ENCODE peak calls at places on chromosomes 5 and 9, in seven cellular contexts. P is AG08395; I is activated CD4-positive, alpha-beta T cell treated with anti-CD3 and anti-CD28 coated beads, Interleukin-2, amount 50 U/mL, for 48 hours; M is naive thymus-derived CD8-positive, alpha-beta T cell; A is NCI-H1436 treated with DMSO at 0.1 percent for 48 hours; O is GM12878; H is ACHN. Q is an unnamed sample.

GRCh38 chr5:116626272-116626723 is 51.7 kb upstream of the SEMA6A start:
- DNase-seq in P (peak; percentile 10), I (no peak), M (no peak), A (peak; percentile 52), O (no peak), H (peak; percentile 21), Q (no peak)

GRCh38 chr5:125298711-125299379 is 552.4 kb upstream of the ZNF608 start:
- DNase-seq in P (no peak), I (no peak), M (no peak), A (no peak), O (no peak), H (no peak), Q (no peak)

GRCh38 chr9:132075853-132076252 is 3.8 kb downstream of the MED27 start:
- DNase-seq in P (no peak), I (no peak), M (no peak), A (no peak), O (no peak), H (no peak), Q (no peak)

GRCh38 chr5:151348789-151349188 is 1.4 kb upstream of the SLC36A2 start:
- DNase-seq in P (no peak), I (no peak), M (no peak), A (no peak), O (no peak), H (no peak), Q (no peak)

GRCh38 chr5:143582176-143582575 is 178.7 kb upstream of the NR3C1 start:
- DNase-seq in P (no peak), I (no peak), M (no peak), A (no peak), O (no peak), H (no peak), Q (no peak)

GRCh38 chr9:304106-304505 is 89.4 kb downstream of the DOCK8 start:
- DNase-seq in P (no peak), I (no peak), M (no peak), A (no peak), O (no peak), H (no peak), Q (no peak)

GRCh38 chr9:88954073-88954472 is 37.2 kb upstream of the S1PR3 start:
- DNase-seq in P (peak; percentile 49), I (no peak), M (no peak), A (no peak), O (no peak), H (no peak), Q (no peak)

GRCh38 chr9:137488330-137488653 is 29.2 kb upstream of the NSMF start:
- DNase-seq in P (no peak), I (no peak), M (no peak), A (no peak), O (no peak), H (no peak), Q (no peak)

GRCh38 chr5:59356813-59357381 is 536.6 kb downstream of the PDE4D start:
- DNase-seq in P (no peak), I (no peak), M (no peak), A (no peak), O (no peak), H (no peak), Q (no peak)

GRCh38 chr5:73282383-73282782 is 109.4 kb downstream of the TMEM174 start:
- DNase-seq in P (no peak), I (no peak), M (no peak), A (no peak), O (no peak), H (no peak), Q (no peak)

GRCh38 chr9:114786251-114786650 is 19.6 kb downstream of the TNFSF15 start:
- DNase-seq in P (no peak), I (no peak), M (no peak), A (no peak), O (no peak), H (no peak), Q (no peak)

GRCh38 chr9:136197372-136197875 is 7.5 kb downstream of the LHX3 start:
- DNase-seq in P (no peak), I (no peak), M (no peak), A (no peak), O (no peak), H (no peak), Q (no peak)

GRCh38 chr5:34038838-34039237 is 4.2 kb downstream of the C1QTNF3 start:
- DNase-seq in P (no peak), I (no peak), M (no peak), A (no peak), O (no peak), H (no peak), Q (no peak)

GRCh38 chr9:4508246-4508906 is 18.1 kb downstream of the SLC1A1 start:
- DNase-seq in P (peak; percentile 79), I (no peak), M (no peak), A (no peak), O (no peak), H (peak; percentile 77), Q (no peak)

GRCh38 chr9:116870566-116870965 is 183.5 kb downstream of the TRIM32 start:
- DNase-seq in P (no peak), I (no peak), M (no peak), A (no peak), O (no peak), H (peak; percentile 90), Q (no peak)

GRCh38 chr9:93085676-93086075 is 10.3 kb upstream of the CARD19 start:
- DNase-seq in P (no peak), I (no peak), M (no peak), A (no peak), O (no peak), H (no peak), Q (no peak)

GRCh38 chr5:138438724-138439536 is at the start of gene REEP2:
- DNase-seq in P (peak; percentile 75), I (peak; percentile 67), M (peak; percentile 64), A (peak; percentile 10), O (no peak), H (peak; percentile 52), Q (peak; percentile 55)

GRCh38 chr5:177598477-177598876 is 1.5 kb upstream of the B4GALT7 start:
- DNase-seq in P (no peak), I (no peak), M (no peak), A (no peak), O (no peak), H (no peak), Q (no peak)

GRCh38 chr9:119284118-119284517 is 85.1 kb downstream of the BRINP1 start:
- DNase-seq in P (peak; percentile 13), I (no peak), M (no peak), A (no peak), O (no peak), H (peak; percentile 70), Q (no peak)

GRCh38 chr5:44632344-44632743 is 176.4 kb upstream of the MRPS30 start:
- DNase-seq in P (no peak), I (no peak), M (no peak), A (no peak), O (no peak), H (no peak), Q (no peak)

GRCh38 chr5:145117285-145117684 is 717.9 kb downstream of the PRELID2 start:
- DNase-seq in P (no peak), I (no peak), M (no peak), A (no peak), O (no peak), H (no peak), Q (no peak)

GRCh38 chr9:34185778-34186551 is 7.1 kb downstream of the UBAP1 start:
- DNase-seq in P (peak; percentile 87), I (no peak), M (no peak), A (no peak), O (peak; percentile 51), H (peak; percentile 89), Q (no peak)

GRCh38 chr5:84016090-84016489 is 295.4 kb upstream of the HAPLN1 start:
- DNase-seq in P (no peak), I (no peak), M (no peak), A (no peak), O (no peak), H (no peak), Q (no peak)

GRCh38 chr9:316382-316965 is 101.8 kb downstream of the DOCK8 start:
- DNase-seq in P (no peak), I (no peak), M (no peak), A (no peak), O (no peak), H (no peak), Q (no peak)